ENCODE peak calls at places on chromosome 6, in seven cellular contexts. D, T, J, S, K, E and P are unnamed samples. For H3K27me3, the result is how much of the 10 kb centered on the place peaks cover.

GRCh38 chr6:27911953-27912446 is at the start of gene OR2B2:
- DNase-seq in D (no peak), T (no peak), J (no peak), S (no peak), K (no peak), E (no peak), P (no peak)

GRCh38 chr6:40083141-40083920 is 149.1 kb upstream of the MOCS1 start:
- DNase-seq in D (no peak), T (no peak), J (no peak), S (no peak), K (no peak), E (no peak), P (no peak)

GRCh38 chr6:148451690-148452089 is 109.1 kb downstream of the SASH1 start:
- DNase-seq in D (no peak), T (no peak), J (no peak), S (no peak), K (no peak), E (no peak), P (no peak)

GRCh38 chr6:159360306-159360705 is 191.1 kb downstream of the FNDC1 start:
- DNase-seq in D (no peak), T (no peak), J (no peak), S (no peak), K (no peak), E (no peak), P (no peak)

GRCh38 chr6:118509009-118509617 is 39.0 kb upstream of the PLN start:
- DNase-seq in D (no peak), T (no peak), J (no peak), S (peak), K (no peak), E (peak), P (no peak)

GRCh38 chr6:106749611-106750010 is 120.2 kb downstream of the QRSL1 start:
- DNase-seq in D (no peak), T (no peak), J (no peak), S (no peak), K (no peak), E (no peak), P (no peak)

GRCh38 chr6:3356824-3357420 is 98.2 kb downstream of the PSMG4 start:
- DNase-seq in D (no peak), T (no peak), J (no peak), S (no peak), K (no peak), E (peak), P (no peak)

GRCh38 chr6:3151705-3152104 is 5.6 kb downstream of the TUBB2A start:
- DNase-seq in D (no peak), T (no peak), J (no peak), S (no peak), K (no peak), E (no peak), P (no peak)

GRCh38 chr6:149221774-149222070 is 95.8 kb upstream of the TAB2 start:
- DNase-seq in D (no peak), T (no peak), J (no peak), S (no peak), K (no peak), E (no peak), P (no peak)

GRCh38 chr6:24908555-24908954 is 27.2 kb downstream of the RIPOR2 start:
- DNase-seq in D (no peak), T (no peak), J (no peak), S (no peak), K (no peak), E (no peak), P (no peak)

GRCh38 chr6:125471703-125472102 is 169.9 kb upstream of the HDDC2 start:
- DNase-seq in D (no peak), T (no peak), J (no peak), S (no peak), K (no peak), E (no peak), P (no peak)

GRCh38 chr6:29011276-29011734 is 6.2 kb upstream of the ZNF311 start:
- DNase-seq in D (peak), T (peak), J (peak), S (no peak), K (peak), E (no peak), P (no peak)
- H3K27me3 ChIP-seq in D (under half), T (under half), J (under half), S (under half), K (under half), E (under half), P (under half)

DNA sequence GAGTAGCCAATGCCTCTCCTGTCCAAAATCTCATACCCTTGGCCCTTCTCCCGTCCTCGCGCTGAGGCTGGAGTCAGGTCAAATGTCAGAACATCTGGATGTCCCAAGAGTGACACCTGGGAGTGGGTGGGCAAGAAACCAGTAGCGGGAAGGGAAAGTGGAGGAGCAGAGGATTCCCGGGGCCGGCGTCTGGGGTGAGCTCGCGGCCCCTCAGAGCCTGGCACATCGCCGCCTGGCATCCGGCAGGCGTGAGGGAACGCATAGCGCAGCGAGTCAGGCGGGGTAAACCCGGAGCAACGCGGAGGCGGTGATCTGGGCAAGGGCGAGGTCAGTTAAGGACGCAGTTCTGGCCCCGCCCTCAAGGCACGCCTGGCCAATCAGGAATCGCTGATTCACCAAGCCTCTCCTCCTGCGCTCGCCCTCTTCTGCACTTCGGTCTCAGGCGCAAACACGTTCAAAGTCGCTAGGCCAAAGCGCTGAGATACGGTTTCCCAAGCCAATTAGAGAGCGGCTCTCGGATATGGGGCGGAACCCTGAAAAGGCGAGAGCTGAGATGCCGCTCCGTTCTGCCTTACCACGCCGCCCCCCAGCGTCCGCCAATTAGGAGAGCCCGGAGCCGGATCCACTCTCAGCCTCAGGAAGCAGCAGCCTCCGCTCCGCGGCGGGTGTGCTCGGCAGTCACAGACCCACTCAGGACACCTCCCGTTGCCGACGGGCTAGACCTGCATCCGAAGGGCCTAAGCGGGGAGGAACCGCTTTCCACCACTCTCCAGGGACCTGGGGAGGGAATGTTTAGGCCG is 22.5 kb downstream of the VPS52 start:
- DNase-seq in D (peak), T (peak), J (peak), S (peak), K (peak), E (peak), P (peak)
- TF ChIP-seq POLR2A in D (peak), T (peak), J (peak), S (peak), K (peak), E (peak), P (peak)

GRCh38 chr6:5610640-5611039 is 349.3 kb downstream of the FARS2 start:
- DNase-seq in D (no peak), T (no peak), J (no peak), S (no peak), K (no peak), E (no peak), P (no peak)
- TF ChIP-seq CTCF in D (no peak), T (no peak), J (no peak), S (no peak), K (no peak), E (peak), P (no peak)

GRCh38 chr6:35491558-35492541 is 5.0 kb downstream of the TEAD3 start:
- DNase-seq in D (peak), T (no peak), J (no peak), S (no peak), K (peak), E (no peak), P (no peak)
- H3K27me3 ChIP-seq in D (under half), T (under half), J (under half), S (under half), K (under half), E (under half), P (under half)